ENCODE peak calls at places on chromosome 9, in five cellular contexts. One of them, this sample, is unnamed.

GRCh38 chr9:129052592-129052991 is 16.2 kb downstream of the MIGA2 start:
- DNase-seq in fibroblast of mammary gland: no peak
- DNase-seq in body of pancreas: peak
- DNase-seq in cardiac fibroblast: no peak
- DNase-seq in fibroblast of lung: no peak
- DNase-seq in this sample: no peak

GRCh38 chr9:99399476-99399875 is 177.4 kb downstream of the SEC61B start:
- DNase-seq in body of pancreas: no peak
- DNase-seq in fibroblast of mammary gland: no peak
- DNase-seq in cardiac fibroblast: no peak
- DNase-seq in fibroblast of lung: no peak
- DNase-seq in this sample: no peak

GRCh38 chr9:112127281-112127680 is 47.8 kb downstream of the SUSD1 start:
- DNase-seq in cardiac fibroblast: no peak
- DNase-seq in fibroblast of lung: no peak
- DNase-seq in body of pancreas: no peak
- DNase-seq in fibroblast of mammary gland: no peak
- DNase-seq in this sample: no peak

GRCh38 chr9:70004310-70004709 is 39.3 kb upstream of the MAMDC2 start:
- DNase-seq in cardiac fibroblast: no peak
- DNase-seq in fibroblast of lung: peak
- DNase-seq in body of pancreas: no peak
- DNase-seq in fibroblast of mammary gland: peak
- DNase-seq in this sample: peak

GRCh38 chr9:113528088-113528487 is 64.6 kb downstream of the RGS3 start:
- DNase-seq in fibroblast of mammary gland: no peak
- DNase-seq in cardiac fibroblast: no peak
- DNase-seq in fibroblast of lung: no peak
- DNase-seq in body of pancreas: no peak
- DNase-seq in this sample: no peak

GRCh38 chr9:98442114-98442513 is 186.7 kb upstream of the TBC1D2 start:
- DNase-seq in cardiac fibroblast: no peak
- DNase-seq in fibroblast of mammary gland: no peak
- DNase-seq in fibroblast of lung: no peak
- DNase-seq in body of pancreas: no peak
- DNase-seq in this sample: no peak

GRCh38 chr9:110880123-110880522 is 158.1 kb downstream of the LPAR1 start:
- DNase-seq in cardiac fibroblast: peak
- DNase-seq in fibroblast of mammary gland: peak
- DNase-seq in fibroblast of lung: peak
- DNase-seq in body of pancreas: no peak
- DNase-seq in this sample: peak

GRCh38 chr9:33167949-33168535 is 906 bp upstream of the B4GALT1 start:
- DNase-seq in cardiac fibroblast: no peak
- DNase-seq in body of pancreas: no peak
- DNase-seq in fibroblast of mammary gland: no peak
- DNase-seq in fibroblast of lung: no peak
- DNase-seq in this sample: peak

GRCh38 chr9:129394920-129395279 is 216.8 kb upstream of the IER5L start:
- DNase-seq in fibroblast of mammary gland: no peak
- DNase-seq in cardiac fibroblast: no peak
- DNase-seq in body of pancreas: no peak
- DNase-seq in fibroblast of lung: no peak
- DNase-seq in this sample: no peak

GRCh38 chr9:114313186-114313585 is 9.7 kb upstream of the ORM1 start:
- DNase-seq in fibroblast of mammary gland: no peak
- DNase-seq in cardiac fibroblast: no peak
- DNase-seq in fibroblast of lung: no peak
- DNase-seq in body of pancreas: peak
- DNase-seq in this sample: peak

GRCh38 chr9:120764476-120764875 is 28.7 kb downstream of the FBXW2 start:
- DNase-seq in body of pancreas: no peak
- DNase-seq in fibroblast of lung: no peak
- DNase-seq in fibroblast of mammary gland: no peak
- DNase-seq in cardiac fibroblast: no peak
- DNase-seq in this sample: no peak

GRCh38 chr9:71795097-71795807 is 26.9 kb upstream of the CEMIP2 start:
- DNase-seq in cardiac fibroblast: no peak
- DNase-seq in fibroblast of mammary gland: no peak
- DNase-seq in fibroblast of lung: no peak
- DNase-seq in body of pancreas: no peak
- DNase-seq in this sample: no peak

GRCh38 chr9:135221951-135222631 is 134.6 kb downstream of the OLFM1 start:
- DNase-seq in fibroblast of mammary gland: no peak
- DNase-seq in fibroblast of lung: no peak
- DNase-seq in cardiac fibroblast: no peak
- DNase-seq in body of pancreas: peak
- DNase-seq in this sample: no peak

GRCh38 chr9:122370869-122371467 is at the start of gene PTGS1:
- DNase-seq in fibroblast of lung: no peak
- DNase-seq in body of pancreas: peak
- DNase-seq in cardiac fibroblast: peak
- DNase-seq in fibroblast of mammary gland: no peak
- DNase-seq in this sample: no peak

GRCh38 chr9:30039712-30040111 is 2344.7 kb upstream of the ACO1 start:
- DNase-seq in cardiac fibroblast: no peak
- DNase-seq in fibroblast of mammary gland: no peak
- DNase-seq in body of pancreas: no peak
- DNase-seq in fibroblast of lung: no peak
- DNase-seq in this sample: no peak

GRCh38 chr9:63816742-63817621 is 1468.0 kb downstream of the FOXD4L5 start:
- DNase-seq in cardiac fibroblast: peak
- DNase-seq in fibroblast of lung: peak
- DNase-seq in body of pancreas: peak
- DNase-seq in fibroblast of mammary gland: peak
- DNase-seq in this sample: peak

GRCh38 chr9:87387351-87388055 is 110.2 kb upstream of the DAPK1 start:
- DNase-seq in fibroblast of lung: peak
- DNase-seq in cardiac fibroblast: no peak
- DNase-seq in fibroblast of mammary gland: peak
- DNase-seq in body of pancreas: no peak
- DNase-seq in this sample: no peak

GRCh38 chr9:119844431-119844830 is 475.2 kb upstream of the BRINP1 start:
- DNase-seq in body of pancreas: no peak
- DNase-seq in cardiac fibroblast: no peak
- DNase-seq in fibroblast of mammary gland: no peak
- DNase-seq in fibroblast of lung: no peak
- DNase-seq in this sample: no peak

GRCh38 chr9:19310246-19310645 is 69.8 kb downstream of the RPS6 start:
- DNase-seq in fibroblast of lung: no peak
- DNase-seq in body of pancreas: no peak
- DNase-seq in fibroblast of mammary gland: peak
- DNase-seq in cardiac fibroblast: no peak
- DNase-seq in this sample: no peak

GRCh38 chr9:26245072-26245471 is 566.8 kb upstream of the TUSC1 start:
- DNase-seq in fibroblast of mammary gland: peak
- DNase-seq in cardiac fibroblast: no peak
- DNase-seq in fibroblast of lung: no peak
- DNase-seq in body of pancreas: no peak
- DNase-seq in this sample: no peak

GRCh38 chr9:94017939-94018531 is 62.9 kb upstream of the BARX1 start:
- DNase-seq in fibroblast of lung: peak
- DNase-seq in cardiac fibroblast: peak
- DNase-seq in fibroblast of mammary gland: peak
- DNase-seq in body of pancreas: no peak
- DNase-seq in this sample: peak

GRCh38 chr9:127131871-127132270 is 9.4 kb upstream of the ANGPTL2 start:
- DNase-seq in cardiac fibroblast: peak
- DNase-seq in fibroblast of lung: peak
- DNase-seq in body of pancreas: no peak
- DNase-seq in fibroblast of mammary gland: peak
- DNase-seq in this sample: peak

GRCh38 chr9:93270976-93271375 is 87.0 kb downstream of the WNK2 start:
- DNase-seq in cardiac fibroblast: no peak
- DNase-seq in fibroblast of mammary gland: no peak
- DNase-seq in fibroblast of lung: no peak
- DNase-seq in body of pancreas: no peak
- DNase-seq in this sample: no peak

GRCh38 chr9:70935856-70936255 is 185.6 kb downstream of the TRPM3 start:
- DNase-seq in body of pancreas: no peak
- DNase-seq in fibroblast of mammary gland: peak
- DNase-seq in fibroblast of lung: peak
- DNase-seq in cardiac fibroblast: peak
- DNase-seq in this sample: peak

DNA sequence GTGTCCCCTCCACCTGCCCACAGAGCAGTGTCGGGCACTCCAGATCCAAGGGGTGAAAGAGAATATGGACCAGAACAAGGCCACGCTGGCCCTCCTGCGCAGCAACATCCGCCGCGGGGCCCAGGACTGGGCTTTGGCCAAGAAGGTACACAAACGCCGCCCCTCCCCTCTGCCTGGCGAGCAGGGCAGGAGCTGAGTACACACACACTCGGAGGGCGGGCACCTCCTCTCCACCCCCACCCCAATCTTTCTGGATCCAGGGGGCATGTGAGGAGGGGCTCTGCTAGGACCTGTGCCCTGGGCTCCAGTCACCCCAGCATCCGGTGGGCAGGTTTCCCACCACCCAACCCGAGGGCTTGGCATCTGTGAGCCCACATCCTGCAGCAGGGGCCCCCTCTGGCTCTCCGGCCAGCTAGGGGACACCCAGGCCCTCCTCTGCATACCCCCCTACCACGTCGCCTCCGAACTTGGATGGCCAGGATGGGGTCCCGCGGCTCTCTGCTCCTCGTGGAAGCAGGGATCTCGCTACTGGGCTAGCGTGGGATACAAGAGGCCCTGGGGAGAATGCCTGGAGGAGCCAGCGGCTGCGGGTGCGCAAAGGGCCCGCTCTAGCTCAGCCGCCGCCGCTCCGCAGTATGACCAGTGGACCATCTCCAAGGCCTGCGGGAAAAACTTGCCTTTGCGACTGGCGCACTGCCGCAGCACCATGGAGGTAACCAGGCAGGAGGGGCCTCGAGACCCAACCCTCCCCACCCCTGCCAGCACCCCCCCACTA is 3.1 kb downstream of the CCDC183 start:
- DNase-seq in body of pancreas: peak
- DNase-seq in fibroblast of mammary gland: no peak
- DNase-seq in cardiac fibroblast: no peak
- DNase-seq in fibroblast of lung: no peak
- DNase-seq in this sample: no peak
- H3K4me3 ChIP-seq in body of pancreas: peak
- H3K4me3 ChIP-seq in fibroblast of mammary gland: no peak
- H3K4me3 ChIP-seq in cardiac fibroblast: peak
- H3K4me3 ChIP-seq in fibroblast of lung: no peak
- H3K4me3 ChIP-seq in this sample: peak

DNA sequence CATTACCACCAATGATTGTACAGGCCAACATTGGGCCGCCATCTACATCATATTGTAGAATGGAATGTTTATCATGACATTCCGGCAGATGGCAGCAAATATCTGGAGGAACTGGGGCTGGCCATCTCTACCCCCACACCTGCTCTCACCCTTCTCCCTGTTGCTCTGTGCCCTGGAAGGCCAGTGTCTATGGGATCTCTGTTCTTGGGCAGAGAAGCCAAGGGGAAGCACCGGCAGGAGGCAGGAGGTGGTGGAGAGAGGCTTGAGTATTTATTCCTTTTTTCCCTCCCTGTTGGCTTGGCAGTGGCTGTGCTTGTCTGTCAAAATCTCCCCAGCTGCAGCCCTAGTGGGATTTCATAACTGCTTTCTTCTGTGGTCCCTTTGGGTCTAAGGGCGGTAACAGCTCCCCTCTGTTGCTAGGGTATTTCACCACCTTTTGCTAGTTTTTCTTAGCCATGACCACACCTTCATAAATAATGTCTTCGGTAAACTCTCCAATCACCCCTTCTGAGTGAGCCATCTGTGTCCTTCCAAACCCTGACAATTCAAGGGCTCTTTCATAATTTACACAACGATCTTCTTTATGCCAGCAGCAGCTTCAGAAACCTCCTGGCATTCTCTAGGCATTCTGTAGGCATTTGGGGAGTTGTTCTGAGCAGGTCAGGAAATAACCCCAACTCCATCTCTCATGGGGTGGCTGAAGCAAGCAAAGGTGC is 225.8 kb downstream of the MELK start:
- DNase-seq in fibroblast of lung: no peak
- DNase-seq in cardiac fibroblast: no peak
- DNase-seq in body of pancreas: no peak
- DNase-seq in fibroblast of mammary gland: no peak
- DNase-seq in this sample: no peak
- TF ChIP-seq CTCF in fibroblast of lung: no peak
- TF ChIP-seq CTCF in cardiac fibroblast: no peak
- TF ChIP-seq CTCF in body of pancreas: no peak
- TF ChIP-seq CTCF in fibroblast of mammary gland: no peak
- TF ChIP-seq CTCF in this sample: no peak

DNA sequence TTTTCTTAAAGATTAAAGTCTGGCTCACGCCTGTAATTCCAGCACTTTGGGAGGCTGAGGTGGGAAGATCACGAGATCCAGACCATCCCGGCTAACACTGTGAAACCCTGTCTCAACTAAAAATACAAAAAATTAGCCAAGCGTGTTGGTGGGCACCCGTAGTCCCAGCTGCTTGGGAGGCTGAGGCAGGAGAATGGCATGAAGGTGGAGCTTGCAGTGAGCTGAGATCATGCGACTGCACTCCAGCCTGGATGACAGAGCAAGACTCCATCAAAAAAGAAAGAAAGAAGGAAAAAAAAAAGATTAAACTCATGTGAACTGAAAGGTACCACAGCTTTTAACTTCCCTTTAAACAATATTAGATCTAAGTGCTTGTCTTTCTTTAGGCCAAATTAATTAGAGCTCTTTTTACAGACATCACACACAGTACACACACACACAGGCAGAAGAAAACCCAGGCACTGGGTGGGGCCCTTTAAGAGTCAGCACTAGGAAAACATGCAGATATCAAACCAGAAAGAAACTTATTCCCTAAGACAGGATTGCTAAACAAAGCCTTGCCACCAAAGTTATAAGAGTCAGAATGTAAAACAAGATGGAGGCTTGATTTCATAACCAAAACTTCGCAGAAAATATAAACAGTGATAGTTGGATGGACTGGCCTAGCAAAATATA is 29.3 kb upstream of the UHRF2 start:
- DNase-seq in fibroblast of lung: peak
- DNase-seq in cardiac fibroblast: peak
- DNase-seq in fibroblast of mammary gland: peak
- DNase-seq in body of pancreas: no peak
- DNase-seq in this sample: peak
- H3K4me3 ChIP-seq in fibroblast of lung: no peak
- H3K4me3 ChIP-seq in cardiac fibroblast: no peak
- H3K4me3 ChIP-seq in fibroblast of mammary gland: no peak
- H3K4me3 ChIP-seq in body of pancreas: no peak
- H3K4me3 ChIP-seq in this sample: no peak

GRCh38 chr9:130897848-130898551 is 1.4 kb upstream of the QRFP start:
- DNase-seq in body of pancreas: no peak
- DNase-seq in cardiac fibroblast: no peak
- DNase-seq in fibroblast of mammary gland: no peak
- DNase-seq in fibroblast of lung: no peak
- DNase-seq in this sample: no peak

GRCh38 chr9:130895481-130896232 is 955 bp downstream of the QRFP start:
- DNase-seq in body of pancreas: no peak
- DNase-seq in fibroblast of mammary gland: no peak
- DNase-seq in fibroblast of lung: no peak
- DNase-seq in cardiac fibroblast: peak
- DNase-seq in this sample: no peak

GRCh38 chr9:130895038-130895437 is 1.6 kb downstream of the QRFP start:
- DNase-seq in fibroblast of mammary gland: no peak
- DNase-seq in cardiac fibroblast: no peak
- DNase-seq in body of pancreas: no peak
- DNase-seq in fibroblast of lung: no peak
- DNase-seq in this sample: no peak

GRCh38 chr9:130897105-130897751 is 616 bp upstream of the QRFP start:
- DNase-seq in body of pancreas: no peak
- DNase-seq in fibroblast of lung: no peak
- DNase-seq in cardiac fibroblast: no peak
- DNase-seq in fibroblast of mammary gland: no peak
- DNase-seq in this sample: no peak

GRCh38 chr9:130896233-130897012 is at the start of gene QRFP:
- DNase-seq in cardiac fibroblast: no peak
- DNase-seq in fibroblast of lung: no peak
- DNase-seq in fibroblast of mammary gland: no peak
- DNase-seq in body of pancreas: no peak
- DNase-seq in this sample: no peak
- TF ChIP-seq CTCF in cardiac fibroblast: no peak
- TF ChIP-seq CTCF in fibroblast of lung: no peak
- TF ChIP-seq CTCF in fibroblast of mammary gland: no peak
- TF ChIP-seq CTCF in body of pancreas: no peak
- TF ChIP-seq CTCF in this sample: no peak